ENCODE peak calls at places on chromosomes 13 and 19, in six cellular contexts. K is stimulated activated naive CD8-positive, alpha-beta T cell treated with anti-CD3 and anti-CD28 coated beads, Interleukin-15, Interleukin-2, amounts not matched to agents 100 U/mL and 50 U/mL, for 24 hours; G is stimulated activated CD4-positive, alpha-beta T cell treated with anti-CD3 and anti-CD28 coated beads, TNF-alpha, amount 100 ng/mL, for 4 hours; T is testis; Q is posterior vena cava; R is iris pigment epithelial cell. P is an unnamed sample.

GRCh38 chr19:14146789-14147216 is 10.4 kb upstream of the ASF1B start:
- DNase-seq in K (no peak), G (no peak), T (peak), Q (no peak), R (peak), P (no peak)

GRCh38 chr19:58052256-58052655 is 6.8 kb upstream of the ZNF135 start:
- DNase-seq in K (no peak), G (no peak), T (no peak), Q (no peak), R (no peak), P (no peak)

GRCh38 chr13:111398715-111399299 is 78.4 kb downstream of the TEX29 start:
- DNase-seq in K (no peak), G (no peak), T (no peak), Q (no peak), R (no peak), P (no peak)

GRCh38 chr19:34504273-34504808 is 22.8 kb downstream of the WTIP start:
- DNase-seq in K (no peak), G (no peak), T (peak), Q (peak), R (no peak), P (no peak)

GRCh38 chr19:35266904-35267817 is 1.6 kb upstream of the USF2 start:
- DNase-seq in K (peak), G (peak), T (peak), Q (peak), R (peak), P (peak)

GRCh38 chr13:85093808-85094207 is 705.4 kb downstream of the SLITRK6 start:
- DNase-seq in K (no peak), G (no peak), T (peak), Q (no peak), R (peak), P (no peak)

GRCh38 chr13:101838305-101838835 is 385.9 kb downstream of the ITGBL1 start:
- DNase-seq in K (no peak), G (no peak), T (no peak), Q (no peak), R (peak), P (no peak)

GRCh38 chr19:51195316-51195586 is 29.6 kb upstream of the CD33 start:
- DNase-seq in K (no peak), G (no peak), T (no peak), Q (no peak), R (no peak), P (no peak)

GRCh38 chr13:84563611-84564010 is 681.3 kb upstream of the SLITRK1 start:
- DNase-seq in K (no peak), G (no peak), T (no peak), Q (no peak), R (no peak), P (no peak)

GRCh38 chr19:10654610-10655456 is 687 bp downstream of the ILF3 start:
- DNase-seq in K (peak), G (peak), T (peak), Q (peak), R (no peak), P (peak)

GRCh38 chr19:55066107-55066709 is 3.3 kb upstream of the RDH13 start:
- DNase-seq in K (no peak), G (no peak), T (no peak), Q (no peak), R (no peak), P (no peak)

P was measured in stimulated activated effector memory CD8-positive, alpha-beta T cell treated with anti-CD3 and anti-CD28 coated beads, Interleukin-12 subunit alpha, Interleukin-12 subunit beta, amount 100 ng/mL, for 72 hours.